ENCODE peak calls at places on chromosomes 5 and 9, in five cellular contexts. One of them, this sample, is unnamed.
A peak's percentile ranks its signal among the peaks of the same experiment; 100 is the strongest.

GRCh38 chr5:50553560-50553984 is 112.5 kb upstream of the EMB start:
- DNase-seq in A549: no peak
- DNase-seq in SK-N-SH: no peak
- DNase-seq in GM12878: no peak
- DNase-seq in K562: no peak
- DNase-seq in this sample: no peak

GRCh38 chr5:15993934-15994333 is 185.7 kb downstream of the MARCHF11 start:
- DNase-seq in GM12878: no peak
- DNase-seq in A549: no peak
- DNase-seq in K562: no peak
- DNase-seq in SK-N-SH: no peak
- DNase-seq in this sample: peak; percentile 30

GRCh38 chr9:78236511-78236950 is 656 bp downstream of the CEP78 start:
- DNase-seq in K562: no peak
- DNase-seq in GM12878: no peak
- DNase-seq in A549: peak; percentile 40
- DNase-seq in SK-N-SH: no peak
- DNase-seq in this sample: no peak

GRCh38 chr5:90746119-90746518 is 187.5 kb downstream of the ADGRV1 start:
- DNase-seq in A549: no peak
- DNase-seq in SK-N-SH: no peak
- DNase-seq in K562: no peak
- DNase-seq in GM12878: no peak
- DNase-seq in this sample: no peak

GRCh38 chr5:173771058-173771742 is 116.9 kb upstream of the CPEB4 start:
- DNase-seq in GM12878: no peak
- DNase-seq in A549: no peak
- DNase-seq in K562: peak; percentile 46
- DNase-seq in SK-N-SH: no peak
- DNase-seq in this sample: no peak

GRCh38 chr5:89236900-89237299 is 353.9 kb upstream of the MEF2C start:
- DNase-seq in A549: no peak
- DNase-seq in K562: no peak
- DNase-seq in SK-N-SH: no peak
- DNase-seq in GM12878: no peak
- DNase-seq in this sample: peak; percentile 4

GRCh38 chr9:121651014-121651294 is 480 bp upstream of the DAB2IP start:
- DNase-seq in SK-N-SH: no peak
- DNase-seq in K562: no peak
- DNase-seq in A549: no peak
- DNase-seq in GM12878: no peak
- DNase-seq in this sample: no peak

GRCh38 chr5:66908230-66908629 is 288.4 kb downstream of the CD180 start:
- DNase-seq in GM12878: no peak
- DNase-seq in A549: no peak
- DNase-seq in K562: no peak
- DNase-seq in SK-N-SH: no peak
- DNase-seq in this sample: no peak

GRCh38 chr9:112396416-112396815 is 16.5 kb downstream of the HSDL2 start:
- DNase-seq in A549: no peak
- DNase-seq in GM12878: no peak
- DNase-seq in K562: no peak
- DNase-seq in SK-N-SH: no peak
- DNase-seq in this sample: no peak

GRCh38 chr5:60505373-60505772 is 194.6 kb downstream of the DEPDC1B start:
- DNase-seq in SK-N-SH: no peak
- DNase-seq in A549: no peak
- DNase-seq in GM12878: no peak
- DNase-seq in K562: no peak
- DNase-seq in this sample: no peak

GRCh38 chr9:108478871-108479332 is 376.9 kb downstream of the ACTL7B start:
- DNase-seq in GM12878: peak; percentile 15
- DNase-seq in SK-N-SH: no peak
- DNase-seq in A549: peak; percentile 25
- DNase-seq in K562: no peak
- DNase-seq in this sample: peak; percentile 88

GRCh38 chr9:129183495-129184308 is 5.6 kb upstream of the IER5L start:
- DNase-seq in SK-N-SH: peak; percentile 46
- DNase-seq in GM12878: no peak
- DNase-seq in K562: peak; percentile 34
- DNase-seq in A549: no peak
- DNase-seq in this sample: peak; percentile 21

GRCh38 chr9:90526386-90526785 is 116.2 kb downstream of the DIRAS2 start:
- DNase-seq in A549: no peak
- DNase-seq in GM12878: no peak
- DNase-seq in K562: no peak
- DNase-seq in SK-N-SH: no peak
- DNase-seq in this sample: no peak

GRCh38 chr9:114163517-114163924 is 8.2 kb downstream of the COL27A1 start:
- DNase-seq in SK-N-SH: peak; percentile 70
- DNase-seq in GM12878: no peak
- DNase-seq in K562: no peak
- DNase-seq in A549: peak; percentile 28
- DNase-seq in this sample: peak; percentile 60

GRCh38 chr5:156475182-156475830 is 148.3 kb downstream of the SGCD start:
- DNase-seq in K562: no peak
- DNase-seq in SK-N-SH: no peak
- DNase-seq in GM12878: no peak
- DNase-seq in A549: no peak
- DNase-seq in this sample: peak; percentile 20

GRCh38 chr5:6594066-6594465 is 38.8 kb downstream of the NSUN2 start:
- DNase-seq in GM12878: no peak
- DNase-seq in A549: no peak
- DNase-seq in SK-N-SH: no peak
- DNase-seq in K562: no peak
- DNase-seq in this sample: no peak
- TF ChIP-seq RCOR1 in GM12878: no peak
- TF ChIP-seq RCOR1 in A549: no peak
- TF ChIP-seq RCOR1 in SK-N-SH: no peak
- TF ChIP-seq RCOR1 in K562: no peak
- TF ChIP-seq RCOR1 in this sample: no peak

GRCh38 chr5:75351058-75351926 is 14.3 kb downstream of the HMGCR start:
- DNase-seq in SK-N-SH: no peak
- DNase-seq in GM12878: no peak
- DNase-seq in A549: no peak
- DNase-seq in K562: no peak
- DNase-seq in this sample: no peak

GRCh38 chr5:75349663-75350062 is 12.6 kb downstream of the HMGCR start:
- DNase-seq in A549: no peak
- DNase-seq in GM12878: no peak
- DNase-seq in SK-N-SH: no peak
- DNase-seq in K562: no peak
- DNase-seq in this sample: no peak

GRCh38 chr5:75356719-75357118 is 19.7 kb downstream of the HMGCR start:
- DNase-seq in K562: no peak
- DNase-seq in GM12878: no peak
- DNase-seq in SK-N-SH: no peak
- DNase-seq in A549: no peak
- DNase-seq in this sample: no peak

GRCh38 chr5:75358117-75358516 is 21.1 kb downstream of the HMGCR start:
- DNase-seq in GM12878: no peak
- DNase-seq in SK-N-SH: no peak
- DNase-seq in K562: no peak
- DNase-seq in A549: no peak
- DNase-seq in this sample: no peak

DNA sequence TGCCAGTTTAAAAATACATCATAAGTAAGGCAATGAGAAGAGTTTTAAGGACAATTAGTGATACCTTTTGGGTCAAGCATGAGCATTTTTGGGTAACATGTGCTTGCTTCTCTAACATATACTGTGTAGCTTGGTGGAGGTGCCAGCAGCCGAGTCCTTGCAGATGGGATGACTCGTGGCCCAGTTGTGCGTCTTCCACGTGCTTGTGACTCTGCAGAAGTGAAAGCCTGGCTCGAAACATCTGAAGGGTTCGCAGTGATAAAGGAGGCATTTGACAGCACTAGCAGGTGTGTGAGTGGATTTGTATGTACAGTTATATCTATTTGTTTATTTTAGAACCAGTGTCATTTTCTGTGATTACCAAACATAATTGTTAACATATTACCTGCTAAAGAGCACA is 18.2 kb downstream of the HMGCR start:
- DNase-seq in K562: no peak
- DNase-seq in SK-N-SH: no peak
- DNase-seq in A549: no peak
- DNase-seq in GM12878: no peak
- DNase-seq in this sample: peak; percentile 35
- TF ChIP-seq RCOR1 in K562: no peak
- TF ChIP-seq RCOR1 in SK-N-SH: no peak
- TF ChIP-seq RCOR1 in A549: no peak
- TF ChIP-seq RCOR1 in GM12878: no peak
- TF ChIP-seq RCOR1 in this sample: no peak

DNA sequence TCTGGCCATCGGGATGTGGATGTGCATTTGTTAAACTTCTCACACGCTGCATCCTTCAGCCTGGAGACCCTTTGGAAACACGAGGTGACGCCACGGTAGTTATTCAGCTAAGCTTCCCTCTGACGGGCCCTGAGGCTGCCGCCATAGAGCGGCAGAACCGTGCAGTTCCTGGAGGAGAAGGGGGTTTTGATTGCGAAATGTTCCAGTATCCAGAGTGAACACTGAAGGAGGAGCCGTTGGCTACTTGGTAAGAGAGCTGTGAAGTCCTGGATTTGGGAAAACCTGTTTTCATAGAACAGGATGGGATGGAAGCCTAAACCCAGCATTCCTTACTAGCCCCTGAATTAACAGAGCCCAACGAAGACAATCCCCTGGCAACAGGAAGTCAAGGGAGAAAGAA is 23.0 kb upstream of the EXOC3 start:
- DNase-seq in A549: no peak
- DNase-seq in GM12878: no peak
- DNase-seq in SK-N-SH: no peak
- DNase-seq in K562: no peak
- DNase-seq in this sample: no peak
- TF ChIP-seq RCOR1 in A549: no peak
- TF ChIP-seq RCOR1 in GM12878: no peak
- TF ChIP-seq RCOR1 in SK-N-SH: no peak
- TF ChIP-seq RCOR1 in K562: no peak
- TF ChIP-seq RCOR1 in this sample: no peak

GRCh38 chr9:22214497-22215031 is 205.5 kb upstream of the CDKN2B start:
- DNase-seq in GM12878: no peak
- DNase-seq in A549: no peak
- DNase-seq in SK-N-SH: no peak
- DNase-seq in K562: no peak
- DNase-seq in this sample: peak; percentile 77
- TF ChIP-seq RCOR1 in GM12878: no peak
- TF ChIP-seq RCOR1 in A549: no peak
- TF ChIP-seq RCOR1 in SK-N-SH: no peak
- TF ChIP-seq RCOR1 in K562: no peak
- TF ChIP-seq RCOR1 in this sample: no peak

DNA sequence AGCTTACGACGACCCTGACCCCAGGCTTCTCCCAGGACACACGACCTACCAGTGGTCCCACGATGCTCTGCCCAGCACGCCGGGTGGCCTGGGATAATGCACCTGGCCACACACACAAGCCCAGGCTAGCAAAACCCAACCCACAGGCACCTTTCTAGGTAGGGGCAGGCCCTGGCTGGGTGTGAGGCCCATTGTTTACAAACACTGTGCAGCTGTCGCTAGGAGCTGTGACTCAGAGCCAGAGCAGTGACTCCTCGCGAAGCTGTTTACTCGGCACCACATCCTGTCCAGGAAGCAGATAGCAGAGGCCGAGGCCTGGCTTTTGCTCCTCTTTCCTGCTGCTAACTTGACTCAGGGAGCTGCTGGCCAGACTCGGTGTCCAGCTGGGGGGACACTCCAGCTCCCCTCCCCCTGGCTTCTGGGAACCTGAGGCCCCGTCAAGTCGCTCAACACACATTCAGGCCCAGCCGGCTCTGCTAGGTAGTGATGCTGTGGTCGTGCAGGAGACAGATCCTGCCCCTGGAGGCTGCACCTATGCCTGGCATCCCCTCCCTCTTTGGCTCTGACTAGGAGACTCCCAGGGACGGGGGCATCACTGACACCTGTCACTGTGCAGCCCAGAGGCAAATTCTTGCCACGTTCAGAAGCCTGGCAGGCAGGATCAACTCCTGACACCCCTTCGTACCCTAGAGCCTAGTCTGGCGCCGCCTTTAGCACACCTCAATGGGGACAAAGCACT is 12.8 kb upstream of the RALGDS start:
- DNase-seq in K562: peak; percentile 75
- DNase-seq in SK-N-SH: peak; percentile 90
- DNase-seq in A549: peak; percentile 99
- DNase-seq in GM12878: no peak
- DNase-seq in this sample: peak; percentile 96
- TF ChIP-seq RCOR1 in K562: peak; percentile 95
- TF ChIP-seq RCOR1 in SK-N-SH: no peak
- TF ChIP-seq RCOR1 in A549: no peak
- TF ChIP-seq RCOR1 in GM12878: peak; percentile 70
- TF ChIP-seq RCOR1 in this sample: peak; percentile 67

GRCh38 chr9:136902259-136902821 is 16.0 kb downstream of the TRAF2 start:
- DNase-seq in SK-N-SH: no peak
- DNase-seq in K562: no peak
- DNase-seq in GM12878: peak; percentile 66
- DNase-seq in A549: peak; percentile 97
- DNase-seq in this sample: peak; percentile 86
- TF ChIP-seq RCOR1 in SK-N-SH: no peak
- TF ChIP-seq RCOR1 in K562: no peak
- TF ChIP-seq RCOR1 in GM12878: no peak
- TF ChIP-seq RCOR1 in A549: no peak
- TF ChIP-seq RCOR1 in this sample: no peak

DNA sequence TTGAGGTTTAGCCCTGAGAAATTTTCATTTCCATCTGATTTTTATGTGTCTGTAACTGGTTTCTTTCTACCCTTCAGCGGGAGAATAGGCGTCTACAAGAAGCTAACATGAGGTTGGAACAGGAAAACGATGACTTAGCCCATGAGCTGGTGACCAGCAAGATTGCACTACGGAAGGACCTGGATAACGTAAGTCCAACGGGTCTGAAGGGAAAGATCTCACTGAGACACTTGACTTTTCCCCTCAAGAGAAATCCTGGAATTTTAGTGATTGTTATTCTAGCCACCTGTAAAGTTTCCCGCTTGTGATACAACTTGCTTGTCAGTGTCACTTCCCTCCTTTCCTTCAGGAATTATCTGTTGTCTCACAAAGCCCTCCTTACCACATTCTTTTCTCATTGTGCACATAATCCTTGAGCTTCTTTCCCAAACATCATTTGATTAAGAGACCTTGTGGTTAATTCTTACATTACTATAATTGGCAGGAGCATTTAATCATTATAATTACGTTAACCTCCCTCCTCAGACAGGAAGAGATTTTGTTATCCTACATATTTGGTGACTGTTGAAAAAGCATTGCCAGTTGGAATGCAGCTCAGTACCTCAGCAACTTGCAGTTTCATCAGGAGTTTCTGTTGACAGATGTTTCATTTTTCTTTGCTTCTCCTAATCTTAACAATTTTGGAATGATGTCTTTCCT is 56.9 kb downstream of the GPR21 start:
- DNase-seq in K562: no peak
- DNase-seq in A549: no peak
- DNase-seq in GM12878: no peak
- DNase-seq in SK-N-SH: no peak
- DNase-seq in this sample: peak; percentile 38
- TF ChIP-seq RCOR1 in K562: no peak
- TF ChIP-seq RCOR1 in A549: no peak
- TF ChIP-seq RCOR1 in GM12878: no peak
- TF ChIP-seq RCOR1 in SK-N-SH: no peak
- TF ChIP-seq RCOR1 in this sample: no peak

GRCh38 chr5:31887556-31887955 is 248.6 kb downstream of the PDZD2 start:
- DNase-seq in K562: no peak
- DNase-seq in SK-N-SH: no peak
- DNase-seq in A549: no peak
- DNase-seq in GM12878: no peak
- DNase-seq in this sample: no peak
- TF ChIP-seq RCOR1 in K562: no peak
- TF ChIP-seq RCOR1 in SK-N-SH: no peak
- TF ChIP-seq RCOR1 in A549: no peak
- TF ChIP-seq RCOR1 in GM12878: no peak
- TF ChIP-seq RCOR1 in this sample: no peak

GRCh38 chr9:36584626-36585460 is 12.1 kb downstream of the MELK start:
- DNase-seq in A549: no peak
- DNase-seq in GM12878: no peak
- DNase-seq in K562: no peak
- DNase-seq in SK-N-SH: no peak
- DNase-seq in this sample: peak; percentile 86
- TF ChIP-seq RCOR1 in A549: no peak
- TF ChIP-seq RCOR1 in GM12878: no peak
- TF ChIP-seq RCOR1 in K562: no peak
- TF ChIP-seq RCOR1 in SK-N-SH: no peak
- TF ChIP-seq RCOR1 in this sample: no peak